ENCODE peak calls at places on chromosomes 12 and 14, in six cellular contexts. Y is GM04504, G is iris pigment epithelial cell, V is head of caudate nucleus, L is NCI-H2081, M is left cardiac atrium. J is an unnamed sample.

GRCh38 chr12:2160043-2160442 is 107.3 kb downstream of the CACNA1C start:
- DNase-seq in Y (no peak), G (no peak), V (no peak), L (peak), M (no peak), J (no peak)

GRCh38 chr12:49537231-49537708 is 1.6 kb upstream of the KCNH3 start:
- DNase-seq in Y (no peak), G (no peak), V (no peak), L (no peak), M (no peak), J (no peak)

GRCh38 chr14:41718477-41719166 is 111.9 kb downstream of the LRFN5 start:
- DNase-seq in Y (no peak), G (peak), V (no peak), L (peak), M (no peak), J (peak)

GRCh38 chr14:23565626-23566025 is 2.0 kb downstream of the AP1G2 start:
- DNase-seq in Y (no peak), G (no peak), V (no peak), L (no peak), M (no peak), J (no peak)

GRCh38 chr12:104480826-104481457 is 24.2 kb downstream of the CHST11 start:
- DNase-seq in Y (no peak), G (peak), V (peak), L (no peak), M (peak), J (no peak)

GRCh38 chr12:54304187-54304810 is 3.5 kb upstream of the NFE2 start:
- DNase-seq in Y (peak), G (peak), V (no peak), L (peak), M (peak), J (no peak)

GRCh38 chr12:27971606-27972005 is 927 bp downstream of the PTHLH start:
- DNase-seq in Y (no peak), G (no peak), V (no peak), L (no peak), M (no peak), J (no peak)

GRCh38 chr12:133080051-133080618 is 588 bp upstream of the ZNF140 start:
- DNase-seq in Y (peak), G (peak), V (peak), L (peak), M (peak), J (peak)

GRCh38 chr14:91327201-91327600 is 82.7 kb upstream of the GPR68 start:
- DNase-seq in Y (no peak), G (no peak), V (no peak), L (no peak), M (no peak), J (no peak)